ENCODE peak calls at places on chromosomes 16 and 17, in six cellular contexts. O, I, C, L, W and Q are unnamed samples.

GRCh38 chr17:59381716-59382570 is 50.5 kb downstream of the YPEL2 start:
- DNase-seq in O (no peak), I (no peak), C (peak; percentile 91), L (no peak), W (peak; percentile 74), Q (no peak)

GRCh38 chr17:6479626-6480324 is 35.5 kb downstream of the PIMREG start:
- DNase-seq in O (no peak), I (no peak), C (no peak), L (no peak), W (no peak), Q (no peak)

GRCh38 chr16:59355704-59356103 is 621.6 kb upstream of the GOT2 start:
- DNase-seq in O (no peak), I (no peak), C (no peak), L (no peak), W (no peak), Q (no peak)

GRCh38 chr16:88747588-88748301 is 37.3 kb downstream of the PIEZO1 start:
- DNase-seq in O (peak; percentile 64), I (no peak), C (peak; percentile 80), L (no peak), W (no peak), Q (no peak)

GRCh38 chr16:10920726-10921427 is 21.4 kb downstream of the DEXI start:
- DNase-seq in O (no peak), I (no peak), C (no peak), L (no peak), W (no peak), Q (no peak)

GRCh38 chr16:4241601-4242270 is at the start of gene SRL:
- DNase-seq in O (no peak), I (no peak), C (no peak), L (no peak), W (no peak), Q (no peak)

GRCh38 chr17:79706931-79707382 is 23.8 kb upstream of the ENPP7 start:
- DNase-seq in O (no peak), I (no peak), C (no peak), L (no peak), W (no peak), Q (no peak)

GRCh38 chr17:44112284-44113280 is 10.9 kb downstream of the HDAC5 start:
- DNase-seq in O (no peak), I (no peak), C (no peak), L (no peak), W (no peak), Q (no peak)

GRCh38 chr17:48037036-48037881 is at the start of gene COPZ2:
- DNase-seq in O (peak; percentile 74), I (peak; percentile 60), C (peak; percentile 59), L (peak; percentile 45), W (no peak), Q (peak; percentile 73)

GRCh38 chr17:81254955-81255717 is 16.0 kb downstream of the NDUFAF8 start:
- DNase-seq in O (no peak), I (no peak), C (peak; percentile 87), L (no peak), W (no peak), Q (peak; percentile 75)

GRCh38 chr17:62876063-62876462 is 67.9 kb upstream of the MARCHF10 start:
- DNase-seq in O (no peak), I (no peak), C (no peak), L (no peak), W (no peak), Q (no peak)

GRCh38 chr17:9443811-9444210 is 131.8 kb downstream of the STX8 start:
- DNase-seq in O (no peak), I (no peak), C (no peak), L (no peak), W (no peak), Q (no peak)

GRCh38 chr17:44255915-44256314 is 12.0 kb downstream of the SLC4A1 start:
- DNase-seq in O (no peak), I (no peak), C (no peak), L (no peak), W (no peak), Q (no peak)

GRCh38 chr16:72126429-72126765 is 32.8 kb downstream of the DHX38 start:
- DNase-seq in O (no peak), I (no peak), C (no peak), L (no peak), W (no peak), Q (no peak)

GRCh38 chr17:50203589-50204345 is 2.3 kb upstream of the COL1A1 start:
- DNase-seq in O (no peak), I (no peak), C (no peak), L (no peak), W (no peak), Q (no peak)

GRCh38 chr17:38357488-38358123 is 6.0 kb downstream of the SOCS7 start:
- DNase-seq in O (no peak), I (no peak), C (no peak), L (no peak), W (no peak), Q (no peak)

GRCh38 chr17:79851461-79851817 is 12.2 kb upstream of the CBX4 start:
- DNase-seq in O (no peak), I (no peak), C (peak; percentile 91), L (no peak), W (no peak), Q (peak; percentile 85)

GRCh38 chr17:57622886-57623433 is 122.1 kb downstream of the CCDC182 start:
- DNase-seq in O (peak; percentile 42), I (no peak), C (no peak), L (no peak), W (no peak), Q (no peak)

GRCh38 chr17:50765454-50766221 is 1.7 kb downstream of the ANKRD40CL start:
- DNase-seq in O (no peak), I (no peak), C (no peak), L (no peak), W (no peak), Q (no peak)

GRCh38 chr16:50742521-50743150 is 750 bp downstream of the CYLD start:
- DNase-seq in O (peak; percentile 51), I (peak; percentile 56), C (no peak), L (no peak), W (peak; percentile 28), Q (peak; percentile 56)

GRCh38 chr17:50468120-50469004 is at the start of gene CHAD:
- DNase-seq in O (no peak), I (no peak), C (no peak), L (no peak), W (no peak), Q (no peak)

GRCh38 chr16:74747716-74748041 is 26.9 kb downstream of the FA2H start:
- DNase-seq in O (no peak), I (no peak), C (no peak), L (no peak), W (no peak), Q (no peak)

GRCh38 chr16:15572329-15573001 is 70.5 kb downstream of the MARF1 start:
- DNase-seq in O (peak; percentile 48), I (no peak), C (no peak), L (no peak), W (no peak), Q (no peak)

GRCh38 chr17:75763269-75763607 is 1.8 kb downstream of the GALK1 start:
- DNase-seq in O (no peak), I (no peak), C (no peak), L (no peak), W (no peak), Q (no peak)

GRCh38 chr17:44916059-44916780 is 920 bp upstream of the GFAP start:
- DNase-seq in O (no peak), I (no peak), C (no peak), L (no peak), W (no peak), Q (no peak)

GRCh38 chr17:83116783-83117555 is 37.6 kb downstream of the METRNL start:
- DNase-seq in O (no peak), I (no peak), C (no peak), L (no peak), W (no peak), Q (no peak)